ENCODE peak calls at places on chromosomes 12 and 14, in six cellular contexts. E is neural progenitor cell, D is ovary, J is colonic mucosa, W is mammary epithelial cell, U is lower leg skin. X is an unnamed sample.

GRCh38 chr12:72738811-72739210 is 466.6 kb downstream of the TRHDE start:
- DNase-seq in E (no peak), D (no peak), J (no peak), W (no peak), U (no peak), X (no peak)

GRCh38 chr14:23147676-23148075 is 28.6 kb upstream of the CEBPE start:
- DNase-seq in E (no peak), D (peak; percentile 71), J (no peak), W (peak; percentile 59), U (no peak), X (no peak)

GRCh38 chr14:61512026-61512425 is 183.3 kb upstream of the HIF1A start:
- DNase-seq in E (no peak), D (no peak), J (no peak), W (peak; percentile 30), U (no peak), X (no peak)

GRCh38 chr14:54105898-54106297 is 149.3 kb upstream of the BMP4 start:
- DNase-seq in E (no peak), D (no peak), J (peak; percentile 20), W (peak; percentile 95), U (no peak), X (no peak)

GRCh38 chr12:34397591-34398365 is 375.5 kb downstream of the ALG10 start:
- DNase-seq in E (no peak), D (peak; percentile 6), J (peak; percentile 11), W (no peak), U (peak; percentile 68), X (peak; percentile 57)

GRCh38 chr12:49019435-49020317 is 1.1 kb upstream of the PRKAG1 start:
- DNase-seq in E (peak; percentile 38), D (no peak), J (no peak), W (no peak), U (peak; percentile 85), X (no peak)

GRCh38 chr14:77102154-77102553 is 4.1 kb downstream of the CIPC start:
- DNase-seq in E (no peak), D (no peak), J (peak; percentile 26), W (no peak), U (no peak), X (no peak)

GRCh38 chr12:5140190-5140589 is 96.5 kb downstream of the KCNA5 start:
- DNase-seq in E (no peak), D (no peak), J (no peak), W (peak; percentile 5), U (no peak), X (no peak)

GRCh38 chr14:60721331-60722162 is 2.6 kb downstream of the SIX4 start:
- DNase-seq in E (peak; percentile 82), D (peak; percentile 50), J (peak; percentile 24), W (peak; percentile 64), U (peak; percentile 83), X (peak; percentile 88)

DNA sequence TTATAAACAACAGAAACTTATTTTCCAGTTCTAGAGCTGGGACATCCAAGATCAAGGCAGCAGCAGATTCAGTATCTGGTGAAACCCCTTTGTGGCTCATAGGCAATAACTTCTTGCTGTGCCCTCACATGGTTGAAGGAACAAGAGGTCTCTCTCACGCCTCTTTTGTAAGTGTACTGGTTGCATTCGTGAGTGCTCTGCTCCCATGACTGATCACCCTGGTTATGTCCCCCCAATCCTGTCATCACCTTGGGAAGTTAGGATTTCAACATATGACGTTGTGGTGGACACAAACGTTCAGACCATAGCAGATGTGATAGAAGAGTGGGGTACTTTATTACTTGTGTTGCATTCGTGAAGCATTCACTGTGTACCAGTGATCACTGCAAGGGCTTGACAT is 184.0 kb downstream of the SRGAP1 start:
- DNase-seq in E (no peak), D (no peak), J (no peak), W (no peak), U (no peak), X (no peak)
- TF ChIP-seq CTCF in E (no peak), D (no peak), J (no peak), W (no peak), U (no peak), X (no peak)

GRCh38 chr12:127482950-127483349 is 784.0 kb upstream of the TMEM132C start:
- DNase-seq in E (no peak), D (no peak), J (no peak), W (no peak), U (no peak), X (no peak)

GRCh38 chr12:127480775-127481314 is 786.1 kb upstream of the TMEM132C start:
- DNase-seq in E (no peak), D (no peak), J (no peak), W (no peak), U (no peak), X (no peak)

GRCh38 chr12:127489055-127489454 is 777.9 kb upstream of the TMEM132C start:
- DNase-seq in E (no peak), D (no peak), J (peak; percentile 33), W (no peak), U (no peak), X (no peak)

GRCh38 chr12:127487031-127487430 is 779.9 kb upstream of the TMEM132C start:
- DNase-seq in E (no peak), D (no peak), J (no peak), W (no peak), U (no peak), X (no peak)

GRCh38 chr12:127485528-127485927 is 781.4 kb upstream of the TMEM132C start:
- DNase-seq in E (no peak), D (no peak), J (no peak), W (peak; percentile 71), U (no peak), X (no peak)
- TF ChIP-seq CTCF in E (no peak), D (no peak), J (no peak), W (no peak), U (no peak), X (peak; percentile 31)

DNA sequence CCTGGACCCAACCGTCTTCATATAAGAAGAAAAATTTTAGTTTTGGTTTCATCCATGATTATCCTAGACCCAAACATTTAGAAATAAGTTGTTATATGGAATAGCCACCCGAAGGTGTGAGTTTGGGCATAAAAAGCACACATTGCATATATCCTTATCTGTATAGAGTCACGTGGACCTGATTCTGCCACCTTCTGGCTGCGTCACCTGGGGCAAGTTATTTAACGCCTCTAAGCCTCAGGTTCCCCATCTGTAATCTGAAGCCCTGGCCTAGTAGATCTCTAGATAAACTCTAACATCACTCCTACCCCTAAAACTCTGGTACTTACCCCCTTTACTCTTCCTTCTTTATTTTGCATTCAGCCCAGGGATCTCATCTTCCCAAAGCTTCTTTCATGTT is 14.3 kb upstream of the KRT5 start:
- DNase-seq in E (no peak), D (no peak), J (peak; percentile 34), W (no peak), U (no peak), X (no peak)
- TF ChIP-seq CTCF in E (peak; percentile 26), D (no peak), J (no peak), W (no peak), U (no peak), X (no peak)

GRCh38 chr14:72793154-72793725 is 100.7 kb downstream of the DPF3 start:
- DNase-seq in E (no peak), D (no peak), J (no peak), W (no peak), U (peak; percentile 37), X (no peak)

GRCh38 chr14:72788255-72788654 is 105.6 kb downstream of the DPF3 start:
- DNase-seq in E (no peak), D (no peak), J (no peak), W (no peak), U (no peak), X (no peak)

GRCh38 chr14:72790887-72791566 is 102.9 kb downstream of the DPF3 start:
- DNase-seq in E (no peak), D (no peak), J (no peak), W (no peak), U (peak; percentile 77), X (no peak)

GRCh38 chr14:72788972-72789728 is 104.8 kb downstream of the DPF3 start:
- DNase-seq in E (no peak), D (no peak), J (no peak), W (no peak), U (peak; percentile 62), X (no peak)

DNA sequence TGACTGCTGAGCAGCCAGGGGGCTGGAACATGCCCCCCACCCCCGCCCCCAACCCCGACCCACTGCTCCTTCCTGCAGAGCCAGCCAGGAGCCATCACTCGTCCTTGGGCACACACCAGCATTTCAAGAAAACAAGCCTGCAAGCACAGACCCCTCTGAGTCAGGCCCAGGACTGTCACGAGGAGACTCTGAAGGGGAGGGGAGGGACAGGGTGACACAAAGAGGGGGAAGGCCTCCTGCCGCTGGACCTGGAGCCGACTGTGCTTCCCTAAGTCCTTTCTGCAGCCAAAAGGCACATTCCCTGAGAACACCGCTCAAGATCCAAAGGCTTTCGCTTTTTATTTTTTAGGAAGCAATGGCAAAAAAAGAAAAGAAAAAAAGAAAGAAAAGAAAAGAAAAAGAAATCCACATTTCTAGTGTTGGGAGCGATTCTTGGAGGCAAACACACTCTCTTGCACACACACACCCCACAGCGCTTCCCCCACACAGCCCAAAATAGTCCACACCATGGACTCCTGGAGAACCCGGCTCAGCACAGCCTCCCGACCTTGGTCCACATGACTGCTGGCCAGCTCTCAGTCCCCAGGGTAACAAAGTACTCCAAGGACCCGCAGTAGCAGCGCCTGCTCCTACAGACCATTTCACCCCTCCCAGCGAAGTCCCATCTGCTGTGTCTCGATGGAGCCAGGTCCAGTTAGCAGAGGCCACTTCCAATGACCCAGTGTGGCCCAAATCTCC is 101.7 kb downstream of the DPF3 start:
- DNase-seq in E (peak; percentile 58), D (peak; percentile 77), J (no peak), W (no peak), U (peak; percentile 57), X (no peak)
- TF ChIP-seq CTCF in E (no peak), D (no peak), J (no peak), W (no peak), U (no peak), X (no peak)

GRCh38 chr14:22131749-22132476 is 457.1 kb downstream of the DAD1 start:
- DNase-seq in E (peak; percentile 24), D (no peak), J (peak; percentile 32), W (no peak), U (no peak), X (no peak)
- TF ChIP-seq CTCF in E (peak; percentile 67), D (no peak), J (peak; percentile 47), W (peak; percentile 67), U (no peak), X (peak; percentile 41)

GRCh38 chr14:94685166-94685581 is 73.0 kb downstream of the SERPINA3 start:
- DNase-seq in E (peak; percentile 41), D (no peak), J (no peak), W (no peak), U (peak; percentile 75), X (no peak)
- TF ChIP-seq CTCF in E (peak; percentile 29), D (no peak), J (no peak), W (no peak), U (no peak), X (no peak)

GRCh38 chr12:123075092-123075491 is 75.8 kb downstream of the PITPNM2 start:
- DNase-seq in E (no peak), D (no peak), J (no peak), W (no peak), U (no peak), X (no peak)

GRCh38 chr12:123077298-123078113 is 73.4 kb downstream of the PITPNM2 start:
- DNase-seq in E (no peak), D (no peak), J (no peak), W (no peak), U (no peak), X (no peak)

GRCh38 chr12:123073962-123074801 is 76.7 kb downstream of the PITPNM2 start:
- DNase-seq in E (no peak), D (no peak), J (no peak), W (no peak), U (no peak), X (no peak)

GRCh38 chr12:123076604-123077297 is 74.1 kb downstream of the PITPNM2 start:
- DNase-seq in E (no peak), D (no peak), J (no peak), W (peak; percentile 37), U (no peak), X (no peak)

GRCh38 chr12:123075591-123076171 is 75.2 kb downstream of the PITPNM2 start:
- DNase-seq in E (peak; percentile 86), D (peak; percentile 59), J (peak; percentile 39), W (no peak), U (no peak), X (no peak)
- TF ChIP-seq CTCF in E (no peak), D (no peak), J (no peak), W (no peak), U (no peak), X (no peak)